ENCODE peak calls at places on chromosomes 3 and 15, in ten cellular contexts. O, K, V, S, U, Z, R, W, M and F are unnamed samples.

GRCh38 chr3:177679568-177680441 is 482.5 kb upstream of the TBL1XR1 start:
- DNase-seq in O (no peak), K (no peak), V (no peak), S (no peak), U (no peak), Z (no peak), R (no peak), W (no peak), M (peak; percentile 27), F (no peak)

GRCh38 chr3:163561151-163561550 is 1517.1 kb downstream of the SI start:
- DNase-seq in O (no peak), K (no peak), V (no peak), S (peak; percentile 7), U (no peak), Z (no peak), R (no peak), W (no peak), M (no peak), F (no peak)

GRCh38 chr15:77808581-77809198 is 176.0 kb upstream of the LINGO1 start:
- DNase-seq in O (no peak), K (no peak), V (no peak), S (no peak), U (no peak), Z (no peak), R (no peak), W (no peak), M (no peak), F (no peak)

GRCh38 chr3:72270072-72270611 is 485.2 kb upstream of the PROK2 start:
- DNase-seq in O (peak; percentile 41), K (peak; percentile 86), V (peak; percentile 99), S (no peak), U (no peak), Z (peak; percentile 69), R (no peak), W (peak; percentile 84), M (no peak), F (no peak)

GRCh38 chr15:60618206-60618605 is 139.3 kb upstream of the ICE2 start:
- DNase-seq in O (no peak), K (no peak), V (no peak), S (no peak), U (peak; percentile 22), Z (no peak), R (no peak), W (no peak), M (no peak), F (no peak)

GRCh38 chr3:138405486-138405885 is 28.9 kb upstream of the ESYT3 start:
- DNase-seq in O (no peak), K (no peak), V (no peak), S (no peak), U (no peak), Z (no peak), R (no peak), W (no peak), M (no peak), F (no peak)

GRCh38 chr3:10988991-10989484 is 3.5 kb upstream of the SLC6A1 start:
- DNase-seq in O (no peak), K (no peak), V (no peak), S (no peak), U (no peak), Z (no peak), R (no peak), W (no peak), M (no peak), F (no peak)

GRCh38 chr3:157938154-157938774 is 168.0 kb downstream of the SHOX2 start:
- DNase-seq in O (no peak), K (no peak), V (peak; percentile 6), S (no peak), U (no peak), Z (peak; percentile 60), R (no peak), W (no peak), M (no peak), F (no peak)

GRCh38 chr3:117524890-117525289 is 815.3 kb downstream of the TUSC7 start:
- DNase-seq in O (no peak), K (no peak), V (peak; percentile 67), S (no peak), U (no peak), Z (no peak), R (no peak), W (no peak), M (no peak), F (no peak)

GRCh38 chr15:27813139-27813538 is 286.0 kb downstream of the OCA2 start:
- DNase-seq in O (no peak), K (no peak), V (no peak), S (no peak), U (no peak), Z (no peak), R (no peak), W (no peak), M (no peak), F (no peak)

GRCh38 chr3:156816794-156817741 is 9.1 kb upstream of the LEKR1 start:
- DNase-seq in O (peak; percentile 38), K (peak; percentile 87), V (peak; percentile 72), S (peak; percentile 86), U (peak; percentile 79), Z (peak; percentile 68), R (peak; percentile 71), W (peak; percentile 85), M (peak; percentile 88), F (peak; percentile 85)

GRCh38 chr3:158768881-158769518 is 32.9 kb upstream of the MFSD1 start:
- DNase-seq in O (no peak), K (no peak), V (peak; percentile 98), S (peak; percentile 19), U (no peak), Z (peak; percentile 76), R (no peak), W (no peak), M (no peak), F (no peak)

GRCh38 chr3:153142961-153143360 is 19.1 kb upstream of the RAP2B start:
- DNase-seq in O (no peak), K (no peak), V (peak; percentile 43), S (no peak), U (no peak), Z (no peak), R (no peak), W (no peak), M (no peak), F (no peak)

GRCh38 chr3:86867990-86868389 is 123.0 kb downstream of the VGLL3 start:
- DNase-seq in O (no peak), K (no peak), V (peak; percentile 83), S (no peak), U (no peak), Z (no peak), R (no peak), W (no peak), M (no peak), F (no peak)